ENCODE peak calls at places on chromosomes 3 and 15, in five cellular contexts. N, V, K, L and F are unnamed samples.

GRCh38 chr3:73768594-73769308 is 144.0 kb upstream of the PDZRN3 start:
- DNase-seq in N (no peak), V (peak; percentile 37), K (no peak), L (no peak), F (no peak)

GRCh38 chr3:56591256-56591655 is 34.3 kb downstream of the CCDC66 start:
- DNase-seq in N (no peak), V (peak; percentile 40), K (no peak), L (no peak), F (no peak)

GRCh38 chr3:12329063-12329462 is 40.2 kb downstream of the PPARG start:
- DNase-seq in N (no peak), V (no peak), K (no peak), L (no peak), F (no peak)

GRCh38 chr3:8576841-8577553 is 67.6 kb downstream of the SSUH2 start:
- DNase-seq in N (no peak), V (peak; percentile 54), K (no peak), L (no peak), F (no peak)

GRCh38 chr15:73628976-73629854 is 4.0 kb downstream of the NPTN start:
- DNase-seq in N (no peak), V (peak; percentile 29), K (no peak), L (no peak), F (no peak)

GRCh38 chr3:16332904-16333426 is 68.0 kb downstream of the OXNAD1 start:
- DNase-seq in N (no peak), V (peak; percentile 50), K (no peak), L (no peak), F (no peak)

GRCh38 chr15:78266229-78266628 is 1.9 kb downstream of the DNAJA4 start:
- DNase-seq in N (no peak), V (no peak), K (no peak), L (no peak), F (no peak)

GRCh38 chr3:122167630-122168029 is 15.8 kb upstream of the CASR start:
- DNase-seq in N (no peak), V (no peak), K (no peak), L (no peak), F (no peak)

GRCh38 chr3:149623819-149624218 is 34.0 kb downstream of the WWTR1 start:
- DNase-seq in N (no peak), V (peak; percentile 60), K (no peak), L (no peak), F (no peak)

GRCh38 chr15:61367953-61368352 is 138.9 kb upstream of the RORA start:
- DNase-seq in N (no peak), V (no peak), K (no peak), L (no peak), F (no peak)

GRCh38 chr15:53611145-53611920 is 148.1 kb downstream of the WDR72 start:
- DNase-seq in N (no peak), V (no peak), K (no peak), L (no peak), F (no peak)

GRCh38 chr15:69843927-69844326 is 253.8 kb downstream of the TLE3 start:
- DNase-seq in N (peak; percentile 42), V (no peak), K (no peak), L (no peak), F (no peak)

GRCh38 chr3:65793495-65794200 is 245.1 kb downstream of the MAGI1 start:
- DNase-seq in N (no peak), V (no peak), K (no peak), L (no peak), F (no peak)

GRCh38 chr3:29515451-29515850 is 234.6 kb downstream of the RBMS3 start:
- DNase-seq in N (no peak), V (no peak), K (no peak), L (peak; percentile 2), F (no peak)